ENCODE peak calls at places on chromosomes 6 and 20, in six cellular contexts. B is GM12878, X is HCT116, U is heart left ventricle, M is breast epithelium, Z is adipocyte. D is an unnamed sample. For H3K4me1 and H3K36me3, the result is how much of the 10 kb centered on the place peaks cover.

GRCh38 chr6:140627002-140627401 is 1252.6 kb upstream of the CITED2 start:
- DNase-seq in B (no peak), M (no peak), U (no peak), Z (no peak), X (no peak), D (no peak)

GRCh38 chr6:68196645-68197044 is 438.4 kb upstream of the ADGRB3 start:
- DNase-seq in X (no peak), Z (peak), U (no peak), B (no peak), M (no peak), D (no peak)

GRCh38 chr6:106976270-106976669 is 1.7 kb upstream of the CD24 start:
- DNase-seq in M (no peak), X (no peak), U (no peak), Z (no peak), B (no peak), D (no peak)

GRCh38 chr20:35326732-35327073 is 34.5 kb upstream of the FAM83C start:
- DNase-seq in Z (no peak), B (no peak), U (no peak), X (no peak), M (no peak), D (no peak)

GRCh38 chr6:74578339-74578738 is 627.5 kb downstream of the COL12A1 start:
- DNase-seq in B (no peak), U (no peak), Z (peak), M (no peak), X (no peak), D (no peak)

GRCh38 chr20:64246616-64247311 is 8.8 kb upstream of the PCMTD2 start:
- DNase-seq in B (no peak), M (peak), U (no peak), X (no peak), Z (no peak), D (no peak)

GRCh38 chr6:22113046-22113766 is 183.6 kb downstream of the PRL start:
- DNase-seq in B (no peak), X (peak), M (no peak), Z (peak), U (peak), D (no peak)

GRCh38 chr6:57267586-57268293 is 45.6 kb upstream of the RAB23 start:
- DNase-seq in Z (peak), B (peak), X (peak), M (no peak), U (no peak), D (peak)

GRCh38 chr6:37324131-37325033 is 29.4 kb upstream of the RNF8 start:
- DNase-seq in U (no peak), B (no peak), M (no peak), Z (peak), X (peak), D (no peak)

GRCh38 chr6:138339024-138339423 is 38.7 kb upstream of the SMIM28 start:
- DNase-seq in Z (no peak), X (no peak), U (no peak), B (no peak), M (no peak), D (no peak)

GRCh38 chr20:44601801-44602204 is 19.4 kb downstream of the PKIG start:
- DNase-seq in M (no peak), B (no peak), Z (peak), U (peak), X (no peak), D (no peak)

GRCh38 chr6:132003516-132004178 is 52.5 kb upstream of the CCN2 start:
- DNase-seq in M (no peak), B (no peak), Z (no peak), X (no peak), U (no peak), D (no peak)

GRCh38 chr6:151325075-151326050 is 66.0 kb downstream of the ZBTB2 start:
- DNase-seq in B (no peak), Z (peak), M (peak), X (peak), U (peak), D (peak)

GRCh38 chr6:2258112-2258511 is 12.7 kb upstream of the GMDS start:
- DNase-seq in U (no peak), B (no peak), X (no peak), Z (no peak), M (no peak), D (no peak)

GRCh38 chr6:30326446-30327231 is at the start of gene TRIM39:
- DNase-seq in X (peak), B (peak), U (peak), Z (peak), M (peak), D (peak)

GRCh38 chr6:33824461-33825154 is 20.8 kb upstream of the MLN start:
- DNase-seq in M (no peak), Z (no peak), U (peak), X (peak), B (no peak), D (no peak)

GRCh38 chr20:6637160-6637579 is 130.3 kb upstream of the BMP2 start:
- DNase-seq in Z (no peak), B (no peak), X (no peak), U (no peak), M (no peak), D (no peak)

GRCh38 chr6:108619431-108620197 is 58.9 kb downstream of the FOXO3 start:
- DNase-seq in U (no peak), B (no peak), Z (no peak), M (no peak), X (no peak), D (no peak)

GRCh38 chr6:155381856-155382690 is 67.8 kb upstream of the TFB1M start:
- DNase-seq in X (no peak), M (no peak), U (no peak), B (no peak), Z (peak), D (no peak)

GRCh38 chr20:50721881-50722281 is 9.5 kb upstream of the PARD6B start:
- DNase-seq in B (no peak), Z (no peak), U (peak), M (no peak), X (no peak), D (no peak)

GRCh38 chr6:11710221-11710836 is 68.3 kb downstream of the ADTRP start:
- DNase-seq in X (no peak), U (no peak), B (no peak), M (no peak), Z (peak), D (peak)

GRCh38 chr6:147017153-147017552 is 187.1 kb upstream of the STXBP5 start:
- DNase-seq in X (no peak), M (no peak), B (no peak), U (no peak), Z (no peak), D (no peak)

GRCh38 chr20:63885264-63886053 is 9.5 kb upstream of the DNAJC5 start:
- DNase-seq in B (no peak), U (no peak), M (no peak), Z (no peak), X (no peak), D (no peak)

DNA sequence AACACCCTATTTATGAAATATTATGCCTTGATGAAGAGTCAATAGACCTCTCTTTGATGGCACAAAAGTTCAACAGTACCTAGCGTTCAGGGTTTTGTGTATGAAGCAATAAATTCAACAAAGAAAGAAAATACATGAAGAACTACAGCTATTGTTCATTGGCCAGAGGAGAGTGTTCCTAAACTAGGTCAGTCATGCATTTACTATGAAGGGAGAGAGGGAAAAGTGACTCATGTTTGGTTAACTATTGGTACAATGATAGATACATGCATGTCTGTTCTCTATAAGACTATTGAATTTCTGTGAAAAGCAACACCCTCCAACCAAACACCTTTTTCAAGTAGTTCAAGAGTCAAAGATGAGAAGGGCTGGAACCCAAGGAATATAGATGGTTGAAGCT is 50.7 kb downstream of the CLIC5 start:
- DNase-seq in X (no peak), B (no peak), U (no peak), Z (peak), M (no peak), D (no peak)
- H3K4me3 ChIP-seq in X (no peak), B (no peak), U (no peak), Z (no peak), M (no peak), D (no peak)

DNA sequence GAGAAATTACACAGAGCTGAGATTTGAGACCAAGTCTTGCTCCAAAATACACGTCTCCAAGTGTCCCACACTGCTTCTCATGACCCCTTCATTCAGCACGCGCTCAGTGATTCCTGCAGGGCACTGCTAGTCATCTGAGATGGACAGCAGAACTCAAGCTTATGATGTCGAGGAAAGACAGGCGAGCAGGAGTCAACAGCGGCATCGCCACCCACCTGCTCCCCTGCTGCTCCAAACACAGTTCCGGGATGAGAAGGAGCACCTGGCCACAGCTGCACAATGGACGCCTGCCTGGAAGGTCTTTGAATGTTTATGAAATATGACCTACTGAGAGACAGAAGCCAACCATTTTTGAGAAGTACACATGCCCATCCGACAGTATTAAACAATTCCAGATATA is 16.6 kb downstream of the PDE10A start:
- DNase-seq in Z (no peak), U (no peak), M (no peak), X (no peak), B (no peak), D (no peak)
- H3K4me1 ChIP-seq in Z (under half), U (under half), M (under half), X (under half), B (under half), D (under half)

GRCh38 chr6:168057836-168058235 is 21.2 kb downstream of the FRMD1 start:
- DNase-seq in M (no peak), Z (no peak), B (no peak), X (no peak), U (no peak), D (no peak)

GRCh38 chr6:168060521-168060931 is 18.5 kb downstream of the FRMD1 start:
- DNase-seq in M (no peak), Z (peak), B (no peak), U (peak), X (no peak), D (no peak)

GRCh38 chr6:168056892-168057527 is 22.0 kb downstream of the FRMD1 start:
- DNase-seq in U (no peak), M (no peak), X (no peak), B (no peak), Z (no peak), D (no peak)

GRCh38 chr6:168061269-168062210 is 17.5 kb downstream of the FRMD1 start:
- DNase-seq in B (no peak), X (no peak), M (no peak), Z (no peak), U (no peak), D (no peak)

DNA sequence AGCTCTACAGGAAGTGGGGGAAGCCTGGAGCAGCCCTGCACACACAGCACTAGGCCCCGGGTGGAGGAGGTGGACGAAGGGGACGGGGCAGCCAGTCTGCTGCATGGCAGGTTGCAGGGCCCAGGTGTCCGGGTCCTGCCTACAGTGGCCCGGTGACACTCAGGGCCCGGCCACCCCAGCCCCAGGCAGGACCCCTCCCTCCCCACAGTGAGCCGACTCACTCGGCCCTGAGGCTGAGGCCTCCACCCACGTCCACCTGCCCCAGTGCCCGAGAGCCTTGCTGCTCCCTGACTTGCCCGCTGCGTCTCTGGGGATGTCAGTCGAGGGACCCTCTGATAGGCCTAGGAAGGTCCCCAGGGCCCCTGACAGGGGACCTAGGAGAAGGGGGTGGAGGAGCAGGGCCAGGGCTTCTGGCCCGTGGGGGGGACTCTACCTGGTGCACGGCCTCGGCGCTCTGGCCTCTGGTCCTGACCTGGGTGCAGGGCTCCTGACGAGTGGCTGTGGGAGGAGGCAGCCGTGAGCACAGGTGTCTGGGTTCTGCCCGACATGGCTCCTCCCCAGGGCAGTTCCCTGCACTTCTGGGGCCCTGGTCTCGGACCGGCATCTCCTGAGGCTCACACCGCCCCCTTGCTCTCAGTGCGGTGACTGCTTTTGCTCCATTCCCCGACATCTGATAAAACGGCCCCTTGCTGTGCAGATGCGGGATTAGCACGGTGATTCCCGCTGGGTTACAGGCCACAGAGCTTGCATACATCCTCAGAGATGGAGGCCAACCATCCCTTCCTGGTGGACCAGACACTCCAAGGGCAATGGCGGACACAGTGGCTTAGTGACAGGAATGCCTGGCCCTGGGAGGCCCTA is 20.1 kb downstream of the FRMD1 start:
- DNase-seq in X (no peak), M (no peak), B (no peak), U (no peak), Z (no peak), D (no peak)
- H3K36me3 ChIP-seq in X (under half), M (under half), B (under half), U (under half), Z (under half), D (under half)

GRCh38 chr6:170058878-170059485 is 231.9 kb downstream of the DLL1 start:
- DNase-seq in M (no peak), Z (no peak), U (no peak), B (no peak), X (no peak), D (no peak)

GRCh38 chr6:170063851-170064617 is 226.8 kb downstream of the DLL1 start:
- DNase-seq in U (no peak), X (no peak), Z (no peak), B (no peak), M (no peak), D (no peak)

GRCh38 chr6:170062904-170063220 is 228.0 kb downstream of the DLL1 start:
- DNase-seq in U (no peak), M (peak), X (no peak), Z (no peak), B (no peak), D (no peak)

GRCh38 chr6:170063431-170063830 is 227.4 kb downstream of the DLL1 start:
- DNase-seq in M (peak), U (no peak), X (no peak), B (no peak), Z (no peak), D (no peak)

DNA sequence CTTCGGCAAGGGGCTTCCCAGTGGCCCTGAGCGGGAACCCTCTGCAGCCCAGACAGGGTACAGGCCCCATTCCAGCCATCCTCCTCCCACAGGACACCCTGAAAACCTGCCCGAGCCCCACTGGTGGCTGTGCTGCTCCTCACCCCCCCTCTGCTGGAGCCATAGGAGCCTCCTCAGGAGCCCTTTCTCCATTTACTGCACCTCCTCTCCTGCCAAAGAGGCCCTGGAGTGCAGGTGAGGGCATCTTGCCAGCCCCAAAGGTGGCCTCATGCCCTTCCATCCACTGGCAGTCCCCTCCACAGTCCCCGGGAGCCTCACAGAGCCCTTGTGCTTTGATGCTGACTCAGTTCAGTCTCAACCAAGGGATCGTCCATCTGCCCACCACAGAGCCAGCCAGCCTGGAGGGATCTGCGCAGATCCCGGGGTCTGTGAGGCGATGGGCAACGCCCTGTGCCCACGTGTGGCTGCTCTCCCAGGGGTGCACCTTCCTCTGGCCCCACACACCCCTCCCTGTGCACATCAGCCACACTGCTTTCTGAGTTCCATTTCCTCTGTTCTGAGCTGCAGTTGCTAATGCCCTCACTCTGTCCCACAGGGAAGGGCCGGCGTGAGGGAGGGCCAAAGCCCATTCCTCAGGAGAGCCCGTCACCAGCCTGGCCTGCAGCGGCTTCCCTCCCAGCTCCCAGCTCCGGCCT is 228.5 kb downstream of the DLL1 start:
- DNase-seq in U (no peak), B (no peak), M (peak), X (no peak), Z (no peak), D (no peak)
- H3K4me3 ChIP-seq in U (no peak), B (no peak), M (no peak), X (no peak), Z (no peak), D (no peak)

GRCh38 chr20:53840462-53841000 is 229.9 kb downstream of the BCAS1 start:
- DNase-seq in Z (no peak), X (no peak), U (no peak), B (no peak), M (no peak), D (no peak)

GRCh38 chr20:53841741-53842140 is 228.7 kb downstream of the BCAS1 start:
- DNase-seq in U (no peak), M (no peak), B (no peak), Z (no peak), X (no peak), D (no peak)

GRCh38 chr20:53843645-53844044 is 226.7 kb downstream of the BCAS1 start:
- DNase-seq in M (no peak), X (no peak), Z (no peak), U (no peak), B (no peak), D (no peak)

GRCh38 chr20:53844259-53844658 is 226.1 kb downstream of the BCAS1 start:
- DNase-seq in X (no peak), U (no peak), M (no peak), Z (no peak), B (no peak), D (no peak)

GRCh38 chr20:53842301-53843099 is 227.9 kb downstream of the BCAS1 start:
- DNase-seq in Z (no peak), X (no peak), B (peak), M (no peak), U (no peak), D (peak)
- H3K4me1 ChIP-seq in Z (under half), X (under half), B (under half), M (under half), U (under half), D (half or more)

GRCh38 chr20:5390719-5391118 is 74.0 kb upstream of the PROKR2 start:
- DNase-seq in B (no peak), Z (no peak), U (no peak), M (no peak), X (no peak), D (no peak)
- H3K36me3 ChIP-seq in B (under half), Z (under half), U (under half), M (under half), X (under half), D (under half)

GRCh38 chr6:7672066-7673062 is 53.5 kb upstream of the BMP6 start:
- DNase-seq in M (no peak), Z (peak), U (no peak), B (no peak), X (no peak), D (no peak)

GRCh38 chr6:7674291-7674690 is 51.6 kb upstream of the BMP6 start:
- DNase-seq in X (no peak), U (no peak), B (no peak), Z (no peak), M (no peak), D (no peak)

GRCh38 chr6:7671076-7671475 is 54.8 kb upstream of the BMP6 start:
- DNase-seq in X (no peak), M (no peak), U (no peak), B (no peak), Z (peak), D (no peak)

GRCh38 chr6:7671581-7671980 is 54.3 kb upstream of the BMP6 start:
- DNase-seq in X (no peak), U (no peak), Z (peak), B (no peak), M (no peak), D (no peak)

GRCh38 chr6:7673063-7673536 is 52.8 kb upstream of the BMP6 start:
- DNase-seq in Z (peak), B (no peak), M (no peak), U (peak), X (peak), D (no peak)
- H3K4me3 ChIP-seq in Z (peak), B (no peak), M (peak), U (peak), X (no peak), D (no peak)

GRCh38 chr20:25043499-25044260 is 14.3 kb downstream of the ACSS1 start:
- DNase-seq in Z (no peak), U (no peak), X (no peak), M (no peak), B (no peak), D (no peak)
- H3K4me1 ChIP-seq in Z (under half), U (half or more), X (under half), M (under half), B (under half), D (under half)

DNA sequence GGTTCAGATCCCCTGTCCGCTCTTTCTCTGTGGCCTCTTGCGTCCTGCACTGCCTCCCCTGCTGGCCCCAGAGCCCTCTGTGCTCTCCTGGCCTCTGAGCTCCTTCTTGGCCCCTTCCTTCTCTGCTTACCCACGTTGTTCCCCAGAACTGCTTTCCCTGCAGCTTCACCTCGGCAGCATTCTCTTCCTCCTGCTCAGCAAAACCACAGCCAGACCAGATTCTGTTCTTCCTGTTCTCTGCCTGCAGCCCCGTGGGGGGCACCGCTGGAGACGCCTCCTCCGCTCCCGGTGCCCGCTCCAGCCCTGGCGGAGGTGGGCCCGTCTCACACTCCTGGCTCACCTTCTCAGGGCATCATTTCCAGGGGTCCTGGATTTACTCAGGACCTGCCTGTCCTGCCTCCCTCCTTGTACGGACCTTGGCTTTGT is 59.7 kb downstream of the TCP11 start:
- DNase-seq in U (peak), B (no peak), X (no peak), M (no peak), Z (no peak), D (no peak)
- H3K36me3 ChIP-seq in U (half or more), B (under half), X (under half), M (under half), Z (under half), D (under half)

GRCh38 chr6:130991422-130992144 is 71.5 kb downstream of the EPB41L2 start:
- DNase-seq in M (no peak), Z (no peak), U (no peak), B (no peak), X (no peak), D (no peak)
- H3K4me3 ChIP-seq in M (no peak), Z (no peak), U (no peak), B (no peak), X (no peak), D (no peak)

D was measured in CD8-positive, alpha-beta memory T cell.